ENCODE peak calls at places on chromosome 18, in nine cellular contexts. M, D, I, N, P, L, U, S and J are unnamed samples.

GRCh38 chr18:62788891-62789290 is 73.5 kb downstream of the PHLPP1 start:
- DNase-seq in M (no peak), D (no peak), I (no peak), N (no peak), P (no peak), L (no peak), U (no peak), S (no peak), J (no peak)

GRCh38 chr18:60197233-60197632 is 175.3 kb downstream of the MC4R start:
- DNase-seq in M (no peak), D (no peak), I (no peak), N (no peak), P (no peak), L (no peak), U (no peak), S (no peak), J (no peak)

GRCh38 chr18:1002653-1003178 is 98.0 kb downstream of the ADCYAP1 start:
- DNase-seq in M (no peak), D (no peak), I (no peak), N (no peak), P (no peak), L (no peak), U (peak), S (no peak), J (no peak)

GRCh38 chr18:7452331-7452730 is 114.8 kb upstream of the PTPRM start:
- DNase-seq in M (peak), D (no peak), I (peak), N (peak), P (peak), L (peak), U (peak), S (no peak), J (no peak)

GRCh38 chr18:55694291-55694690 is 106.3 kb upstream of the TCF4 start:
- DNase-seq in M (no peak), D (no peak), I (no peak), N (no peak), P (peak), L (no peak), U (no peak), S (no peak), J (no peak)

GRCh38 chr18:8797206-8797605 is 91.8 kb downstream of the MTCL1 start:
- DNase-seq in M (no peak), D (no peak), I (no peak), N (no peak), P (peak), L (peak), U (no peak), S (no peak), J (no peak)

GRCh38 chr18:9708057-9708881 is at the start of gene RAB31:
- DNase-seq in M (no peak), D (peak), I (peak), N (peak), P (peak), L (peak), U (peak), S (peak), J (no peak)

GRCh38 chr18:61569176-61569892 is 236.1 kb downstream of the CDH20 start:
- DNase-seq in M (no peak), D (no peak), I (peak), N (no peak), P (peak), L (no peak), U (peak), S (no peak), J (peak)

GRCh38 chr18:56873441-56874140 is 222.4 kb downstream of the WDR7 start:
- DNase-seq in M (no peak), D (no peak), I (no peak), N (no peak), P (no peak), L (no peak), U (no peak), S (no peak), J (no peak)

GRCh38 chr18:26948703-26949102 is 83.2 kb upstream of the AQP4 start:
- DNase-seq in M (no peak), D (no peak), I (no peak), N (no peak), P (no peak), L (no peak), U (no peak), S (no peak), J (no peak)

GRCh38 chr18:68662779-68663178 is 52.1 kb downstream of the TMX3 start:
- DNase-seq in M (no peak), D (no peak), I (no peak), N (no peak), P (peak), L (peak), U (peak), S (no peak), J (no peak)

GRCh38 chr18:22503803-22504202 is 86.1 kb upstream of the CTAGE1 start:
- DNase-seq in M (no peak), D (no peak), I (no peak), N (no peak), P (peak), L (no peak), U (no peak), S (peak), J (peak)

GRCh38 chr18:25133879-25134278 is 218.1 kb downstream of the ZNF521 start:
- DNase-seq in M (no peak), D (no peak), I (no peak), N (no peak), P (no peak), L (no peak), U (no peak), S (no peak), J (peak)

GRCh38 chr18:25786778-25787177 is 303.6 kb downstream of the SS18 start:
- DNase-seq in M (no peak), D (no peak), I (peak), N (no peak), P (peak), L (no peak), U (no peak), S (no peak), J (no peak)

GRCh38 chr18:35983818-35984217 is 11.3 kb downstream of the RMP24 start:
- DNase-seq in M (no peak), D (no peak), I (no peak), N (no peak), P (peak), L (no peak), U (no peak), S (no peak), J (no peak)

GRCh38 chr18:27861539-27861938 is 315.4 kb downstream of the CDH2 start:
- DNase-seq in M (no peak), D (no peak), I (peak), N (no peak), P (no peak), L (no peak), U (no peak), S (no peak), J (no peak)

GRCh38 chr18:39105095-39105494 is 1539.5 kb upstream of the CELF4 start:
- DNase-seq in M (no peak), D (no peak), I (no peak), N (no peak), P (no peak), L (no peak), U (no peak), S (no peak), J (no peak)

GRCh38 chr18:5059540-5060032 is 137.5 kb downstream of the AKAIN1 start:
- DNase-seq in M (no peak), D (no peak), I (no peak), N (no peak), P (no peak), L (no peak), U (no peak), S (no peak), J (no peak)

GRCh38 chr18:50151876-50152275 is 43.1 kb downstream of the MYO5B start:
- DNase-seq in M (no peak), D (no peak), I (no peak), N (no peak), P (peak), L (no peak), U (no peak), S (no peak), J (no peak)

GRCh38 chr18:73240899-73241298 is 373.1 kb upstream of the NETO1 start:
- DNase-seq in M (no peak), D (no peak), I (no peak), N (no peak), P (no peak), L (no peak), U (no peak), S (no peak), J (no peak)

GRCh38 chr18:58993260-58993659 is 128.6 kb downstream of the ZNF532 start:
- DNase-seq in M (no peak), D (no peak), I (no peak), N (no peak), P (peak), L (peak), U (no peak), S (no peak), J (no peak)

GRCh38 chr18:26456070-26456491 is 92.3 kb downstream of the KCTD1 start:
- DNase-seq in M (no peak), D (no peak), I (no peak), N (no peak), P (no peak), L (peak), U (no peak), S (no peak), J (no peak)

GRCh38 chr18:35524236-35524635 is 26.5 kb upstream of the INO80C start:
- DNase-seq in M (no peak), D (peak), I (peak), N (no peak), P (no peak), L (no peak), U (no peak), S (no peak), J (peak)

GRCh38 chr18:74288041-74288440 is 3.7 kb downstream of the CYB5A start:
- DNase-seq in M (no peak), D (no peak), I (no peak), N (no peak), P (no peak), L (no peak), U (no peak), S (no peak), J (no peak)

GRCh38 chr18:30945769-30946168 is 96.8 kb downstream of the DSC3 start:
- DNase-seq in M (no peak), D (no peak), I (no peak), N (no peak), P (no peak), L (no peak), U (no peak), S (no peak), J (no peak)

GRCh38 chr18:55328301-55328700 is 259.7 kb downstream of the TCF4 start:
- DNase-seq in M (no peak), D (no peak), I (no peak), N (no peak), P (peak), L (no peak), U (no peak), S (no peak), J (no peak)

GRCh38 chr18:48917579-48918101 is 33.1 kb downstream of the SMAD7 start:
- DNase-seq in M (no peak), D (no peak), I (no peak), N (peak), P (no peak), L (no peak), U (no peak), S (no peak), J (no peak)

GRCh38 chr18:35733419-35733818 is 151.9 kb downstream of the GALNT1 start:
- DNase-seq in M (no peak), D (no peak), I (no peak), N (no peak), P (no peak), L (no peak), U (no peak), S (no peak), J (no peak)

GRCh38 chr18:32383040-32383819 is 87.5 kb downstream of the GAREM1 start:
- DNase-seq in M (peak), D (no peak), I (peak), N (no peak), P (peak), L (peak), U (peak), S (no peak), J (peak)

GRCh38 chr18:57776767-57777166 is 26.3 kb downstream of the ATP8B1 start:
- DNase-seq in M (no peak), D (peak), I (no peak), N (no peak), P (no peak), L (no peak), U (no peak), S (no peak), J (no peak)

DNA sequence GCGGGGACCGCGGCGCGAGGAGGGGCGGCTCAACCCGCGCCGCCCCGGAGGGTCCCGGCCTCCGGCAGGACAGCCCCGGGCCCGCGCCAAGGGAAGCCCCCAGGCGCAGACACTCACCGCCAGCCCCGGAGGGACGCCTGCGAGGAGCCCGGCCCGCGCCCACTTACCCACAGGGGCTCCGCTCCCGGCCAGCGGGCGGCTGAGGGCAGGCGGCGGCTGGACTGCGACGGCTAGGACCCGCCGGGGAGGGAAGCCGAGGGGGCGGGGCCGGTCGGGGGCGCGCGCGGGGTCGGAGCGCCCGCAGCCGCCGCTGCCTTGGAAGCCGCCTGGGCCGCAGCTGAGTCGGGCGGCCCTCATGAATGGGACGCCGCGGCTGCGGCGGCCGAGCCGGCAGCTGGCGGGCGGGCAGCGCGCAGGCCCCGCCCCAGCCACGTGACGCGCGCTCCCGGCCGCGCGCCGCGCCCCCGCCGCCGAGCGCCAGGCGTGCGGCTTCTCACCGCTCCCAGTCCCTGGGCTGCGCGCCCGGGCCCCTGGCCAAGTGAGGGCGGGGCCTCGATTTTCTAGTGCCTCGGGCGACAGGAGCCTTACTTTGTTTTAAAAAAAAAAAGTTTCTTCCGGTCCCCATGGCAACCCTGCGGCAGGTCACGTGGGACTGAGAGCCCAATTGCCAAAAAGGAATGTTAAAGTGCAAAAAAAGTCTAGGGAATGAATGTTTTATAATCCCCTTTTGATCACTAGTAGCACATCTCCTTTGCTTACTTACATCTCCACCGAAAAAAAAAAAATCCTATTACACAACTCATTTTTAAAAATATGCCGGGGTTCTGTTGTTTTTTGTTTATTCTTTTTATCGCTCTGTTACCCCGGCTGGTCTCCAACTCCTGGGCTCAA is at the start of gene LPIN2:
- DNase-seq in M (peak), D (peak), I (peak), N (peak), P (peak), L (peak), U (peak), S (peak), J (peak)
- TF ChIP-seq POLR2A in M (peak), D (peak), I (peak), N (peak), P (peak), L (no peak), U (peak), S (no peak), J (peak)

DNA sequence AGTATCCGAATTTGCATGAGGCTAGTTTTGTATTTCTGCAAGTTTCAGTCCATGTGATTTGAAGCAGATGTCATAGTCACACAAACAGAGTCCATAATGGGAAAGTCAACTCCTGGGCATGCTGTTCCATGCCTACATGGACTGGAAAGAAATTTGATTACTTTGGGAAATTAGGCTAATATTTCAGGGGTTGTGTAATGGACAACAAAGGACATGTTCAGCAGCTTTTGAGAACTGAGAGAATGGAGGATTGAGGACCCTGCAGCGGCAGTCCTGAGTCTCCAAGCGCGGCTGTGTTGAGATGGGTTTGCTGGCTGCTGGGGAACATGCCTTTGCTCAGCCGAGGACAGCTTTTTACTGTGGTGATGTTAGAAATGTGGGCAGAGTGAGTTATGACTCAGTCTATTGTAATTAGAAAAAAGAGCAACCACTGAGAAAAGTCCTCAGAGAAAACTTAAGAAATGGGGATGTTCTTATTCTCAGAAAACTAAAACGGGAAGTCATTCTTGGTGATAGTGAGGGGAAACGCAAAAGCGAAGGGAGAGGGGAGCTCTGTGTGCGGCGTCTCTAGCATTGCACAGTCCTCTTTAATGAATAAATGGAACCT is 149.2 kb downstream of the FAM210A start:
- DNase-seq in M (no peak), D (no peak), I (no peak), N (no peak), P (peak), L (no peak), U (no peak), S (no peak), J (no peak)
- TF ChIP-seq POLR2A in M (no peak), D (no peak), I (no peak), N (no peak), P (no peak), L (no peak), U (no peak), S (no peak), J (peak)

GRCh38 chr18:76495435-76496199 is 575 bp upstream of the ZNF516 start:
- DNase-seq in M (no peak), D (peak), I (peak), N (peak), P (peak), L (peak), U (no peak), S (peak), J (peak)
- TF ChIP-seq POLR2A in M (no peak), D (peak), I (peak), N (no peak), P (peak), L (no peak), U (no peak), S (no peak), J (peak)

DNA sequence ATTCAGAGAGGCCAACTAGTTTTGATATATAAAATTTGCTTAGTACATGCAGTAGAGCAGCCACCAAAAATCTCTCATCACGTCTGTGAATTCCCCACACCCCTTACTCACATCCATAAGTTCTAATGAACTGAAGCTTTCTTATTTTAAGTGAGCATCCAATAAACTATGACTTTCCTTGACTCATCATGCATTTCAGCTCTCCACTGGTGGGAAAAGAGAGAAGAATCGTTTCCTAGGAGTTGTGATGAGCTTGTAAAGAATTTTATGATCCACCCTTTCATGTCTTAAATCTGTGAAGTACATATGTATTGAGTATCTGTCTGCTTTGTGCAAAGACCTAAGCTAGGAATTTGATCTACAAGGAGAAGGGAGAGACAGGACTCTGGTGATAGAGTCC is 428.6 kb downstream of the SETBP1 start:
- DNase-seq in M (no peak), D (no peak), I (no peak), N (no peak), P (no peak), L (no peak), U (no peak), S (no peak), J (no peak)
- TF ChIP-seq POLR2A in M (no peak), D (no peak), I (no peak), N (no peak), P (no peak), L (no peak), U (no peak), S (no peak), J (no peak)

GRCh38 chr18:3758531-3758930 is 308.6 kb downstream of the TGIF1 start:
- DNase-seq in M (peak), D (no peak), I (no peak), N (no peak), P (peak), L (peak), U (peak), S (no peak), J (no peak)
- TF ChIP-seq POLR2A in M (no peak), D (no peak), I (no peak), N (no peak), P (no peak), L (no peak), U (no peak), S (no peak), J (no peak)

GRCh38 chr18:13612111-13612997 is 114.0 kb downstream of the FAM210A start:
- DNase-seq in M (no peak), D (no peak), I (peak), N (peak), P (no peak), L (no peak), U (no peak), S (no peak), J (no peak)
- TF ChIP-seq POLR2A in M (no peak), D (no peak), I (no peak), N (no peak), P (no peak), L (no peak), U (no peak), S (no peak), J (no peak)